ENCODE peak calls at places on chromosomes 13 and 19, in six cellular contexts. U is NB4; X is activated CD4-positive, alpha-beta memory T cell treated with anti-CD3 and anti-CD28 coated beads, Interleukin-2, amount 10 ng/mL, durations not matched to agents 7 days and 5 days; G is stimulated activated CD4-positive, alpha-beta T cell treated with anti-CD3 and anti-CD28 coated beads, Interleukin-4, amount 100 ng/mL, for 24 hours; R is CD14-positive monocyte; N is AG08396. A is an unnamed sample.

GRCh38 chr13:102295316-102296048 is 106.4 kb downstream of the FGF14 start:
- DNase-seq in U (no peak), X (no peak), G (no peak), R (no peak), N (peak), A (no peak)

GRCh38 chr19:11142528-11143171 is 12.9 kb downstream of the SPC24 start:
- DNase-seq in U (no peak), X (no peak), G (no peak), R (peak), N (peak), A (peak)

GRCh38 chr19:13920940-13921744 is 15.1 kb downstream of the CC2D1A start:
- DNase-seq in U (peak), X (peak), G (peak), R (no peak), N (peak), A (peak)

GRCh38 chr13:104936304-104936703 is 1599.2 kb downstream of the EFNB2 start:
- DNase-seq in U (peak), X (no peak), G (no peak), R (no peak), N (no peak), A (no peak)

GRCh38 chr13:98781905-98782304 is 29.4 kb upstream of the SLC15A1 start:
- DNase-seq in U (no peak), X (no peak), G (no peak), R (no peak), N (no peak), A (no peak)

GRCh38 chr19:40592170-40592569 is 9.0 kb upstream of the LTBP4 start:
- DNase-seq in U (peak), X (no peak), G (no peak), R (no peak), N (peak), A (peak)

GRCh38 chr13:46149272-46150133 is 32.5 kb downstream of the LCP1 start:
- DNase-seq in U (no peak), X (no peak), G (peak), R (no peak), N (no peak), A (no peak)

GRCh38 chr13:102591988-102592781 is 4.6 kb upstream of the TPP2 start:
- DNase-seq in U (peak), X (peak), G (peak), R (peak), N (peak), A (peak)

GRCh38 chr19:46073268-46073922 is 32.6 kb upstream of the IGFL4 start:
- DNase-seq in U (no peak), X (no peak), G (no peak), R (no peak), N (no peak), A (no peak)

GRCh38 chr19:16876904-16877361 is 11.9 kb upstream of the F2RL3 start:
- DNase-seq in U (peak), X (no peak), G (no peak), R (no peak), N (no peak), A (no peak)

GRCh38 chr19:49712397-49712859 is 21.5 kb downstream of the CPT1C start:
- DNase-seq in U (peak), X (no peak), G (no peak), R (no peak), N (no peak), A (peak)

GRCh38 chr13:27961227-27962085 is 7.7 kb downstream of the CDX2 start:
- DNase-seq in U (no peak), X (no peak), G (no peak), R (no peak), N (peak), A (no peak)

GRCh38 chr19:48926909-48927308 is 6.6 kb upstream of the DHDH start:
- DNase-seq in U (no peak), X (no peak), G (peak), R (no peak), N (peak), A (peak)

GRCh38 chr19:33771308-33772101 is 25.2 kb upstream of the KCTD15 start:
- DNase-seq in U (peak), X (peak), G (peak), R (peak), N (peak), A (peak)

GRCh38 chr19:45507864-45508680 is 793 bp downstream of the VASP start:
- DNase-seq in U (peak), X (peak), G (peak), R (no peak), N (peak), A (no peak)